ENCODE peak calls at places on chromosomes 11 and 22, in five cellular contexts. K, Q, F, U and G are unnamed samples.

GRCh38 chr11:35815556-35816315 is 128.1 kb upstream of the LDLRAD3 start:
- DNase-seq in K (no peak), Q (no peak), F (peak), U (no peak), G (no peak)

GRCh38 chr11:61880050-61880449 is 11.3 kb downstream of the FADS3 start:
- DNase-seq in K (no peak), Q (no peak), F (peak), U (no peak), G (no peak)

GRCh38 chr22:41301085-41302015 is at the start of gene ZC3H7B:
- DNase-seq in K (peak), Q (peak), F (peak), U (peak), G (peak)

GRCh38 chr11:121550247-121551132 is 97.7 kb upstream of the SORL1-AS1 start:
- DNase-seq in K (no peak), Q (no peak), F (peak), U (no peak), G (no peak)

GRCh38 chr11:96869207-96869606 is 479.4 kb downstream of the JRKL start:
- DNase-seq in K (no peak), Q (no peak), F (peak), U (no peak), G (no peak)

GRCh38 chr22:33883961-33884808 is 36.1 kb downstream of the LARGE1 start:
- DNase-seq in K (no peak), Q (no peak), F (no peak), U (no peak), G (no peak)

GRCh38 chr22:27062857-27063256 is 405.5 kb downstream of the MIAT start:
- DNase-seq in K (no peak), Q (no peak), F (no peak), U (no peak), G (no peak)

GRCh38 chr22:21611210-21611977 is 18.4 kb downstream of the YDJC start:
- DNase-seq in K (no peak), Q (no peak), F (no peak), U (no peak), G (no peak)

GRCh38 chr11:86206296-86206695 is 38.3 kb upstream of the EED start:
- DNase-seq in K (no peak), Q (no peak), F (no peak), U (no peak), G (no peak)

GRCh38 chr22:48753752-48754517 is 1073.7 kb downstream of the BRD1 start:
- DNase-seq in K (no peak), Q (no peak), F (no peak), U (no peak), G (no peak)

GRCh38 chr11:111427471-111427912 is 48.4 kb upstream of the POU2AF1 start:
- DNase-seq in K (peak), Q (no peak), F (no peak), U (no peak), G (no peak)

GRCh38 chr22:41021039-41021654 is 70.0 kb downstream of the RBX1 start:
- DNase-seq in K (peak), Q (no peak), F (peak), U (peak), G (peak)

DNA sequence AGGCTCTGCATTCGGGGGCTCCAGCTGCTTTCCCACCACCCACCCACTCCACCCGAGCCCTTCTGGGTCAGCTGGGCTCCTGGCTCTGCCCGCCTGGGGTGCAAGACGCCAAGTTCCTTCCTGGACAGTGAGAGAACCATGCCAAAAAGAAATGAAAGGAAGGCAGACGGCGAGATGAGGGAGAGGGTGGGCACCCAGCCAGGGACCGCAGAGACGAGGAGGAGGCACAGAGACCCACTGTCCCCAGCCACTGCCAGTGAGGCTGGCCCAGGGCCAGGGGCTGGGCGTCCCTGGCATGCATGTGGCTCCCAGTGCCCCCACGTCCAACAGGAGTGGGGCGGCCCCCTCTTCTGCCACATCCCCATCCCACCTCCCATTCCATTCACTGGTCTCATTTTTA is 10.8 kb upstream of the CD81 start:
- DNase-seq in K (no peak), Q (peak), F (no peak), U (no peak), G (no peak)
- H3K27ac ChIP-seq in K (no peak), Q (no peak), F (no peak), U (no peak), G (no peak)

DNA sequence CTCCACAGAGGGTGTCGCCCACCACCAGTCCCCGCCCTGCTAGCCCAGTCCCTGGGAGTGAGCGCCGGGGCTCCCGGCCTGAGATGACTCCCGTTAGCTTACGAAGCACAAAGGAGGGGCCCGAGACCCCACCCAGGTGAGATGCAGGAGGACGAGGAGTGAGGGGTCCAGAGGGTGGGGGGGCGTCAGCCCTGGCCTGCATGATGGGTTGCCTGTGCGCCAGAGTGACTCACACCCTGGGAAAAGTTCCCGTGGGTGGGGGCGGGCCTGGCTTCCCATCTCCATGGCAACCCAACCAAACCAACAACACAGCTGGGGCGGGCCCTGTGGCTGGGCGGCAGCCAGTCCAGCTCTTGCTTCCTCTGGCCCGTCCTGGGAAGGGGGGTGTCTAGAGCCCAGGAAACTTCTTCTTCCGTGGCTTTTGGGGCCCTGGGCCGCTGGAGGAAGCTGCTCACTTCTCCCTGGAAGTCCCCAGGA is 4.5 kb downstream of the GAS2L1 start:
- DNase-seq in K (peak), Q (peak), F (peak), U (peak), G (peak)
- H3K4me3 ChIP-seq in K (no peak), Q (peak), F (peak), U (no peak), G (peak)

DNA sequence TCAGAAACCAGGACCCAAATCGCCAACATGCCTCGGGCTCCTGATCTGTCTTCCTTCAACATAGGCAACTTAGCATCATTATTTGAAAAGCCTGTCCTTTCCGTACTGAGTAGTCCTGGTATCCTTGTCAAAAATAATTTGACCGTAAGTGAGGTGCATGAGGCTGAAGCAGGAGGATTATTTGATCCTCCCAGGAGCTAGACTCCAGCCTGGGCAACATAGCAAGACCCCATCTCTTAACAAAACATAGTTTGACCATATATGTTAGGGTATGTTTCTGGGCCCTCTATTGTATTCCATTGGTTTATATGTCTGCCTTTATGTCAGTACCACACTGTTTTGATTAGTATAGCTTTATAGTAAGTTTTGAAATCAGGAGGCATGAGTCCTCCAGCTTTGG is 112.5 kb downstream of the MICAL3 start:
- DNase-seq in K (no peak), Q (no peak), F (no peak), U (no peak), G (no peak)
- H3K27ac ChIP-seq in K (no peak), Q (peak), F (peak), U (no peak), G (no peak)

DNA sequence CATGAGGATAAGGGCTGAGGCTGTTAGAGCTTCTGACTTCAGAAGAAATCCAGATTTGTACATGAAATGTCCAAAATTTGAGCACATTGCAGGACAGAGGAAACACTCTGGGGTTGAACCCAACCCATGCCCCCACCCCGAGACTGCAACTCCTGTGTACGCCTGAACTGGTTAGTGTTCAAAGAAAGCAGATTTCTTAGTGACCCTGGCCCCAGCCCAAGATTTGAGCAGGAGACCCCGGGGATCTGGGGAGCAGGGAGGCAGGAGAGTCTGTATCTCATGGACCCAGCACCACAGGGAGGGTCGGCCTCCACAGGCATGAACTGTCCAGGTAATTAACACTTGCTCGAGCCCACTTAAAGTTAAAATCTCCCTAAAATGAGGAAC is 69.3 kb upstream of the WNT7B start:
- DNase-seq in K (no peak), Q (no peak), F (no peak), U (no peak), G (peak)
- H3K4me3 ChIP-seq in K (no peak), Q (peak), F (peak), U (peak), G (peak)

GRCh38 chr11:130146797-130147196 is 12.8 kb upstream of the ST14 start:
- DNase-seq in K (no peak), Q (no peak), F (no peak), U (no peak), G (no peak)
- H3K27ac ChIP-seq in K (no peak), Q (peak), F (no peak), U (peak), G (peak)

GRCh38 chr22:37526376-37526775 is 7.2 kb upstream of the CARD10 start:
- DNase-seq in K (no peak), Q (no peak), F (peak), U (no peak), G (no peak)
- H3K4me3 ChIP-seq in K (no peak), Q (no peak), F (no peak), U (no peak), G (no peak)

DNA sequence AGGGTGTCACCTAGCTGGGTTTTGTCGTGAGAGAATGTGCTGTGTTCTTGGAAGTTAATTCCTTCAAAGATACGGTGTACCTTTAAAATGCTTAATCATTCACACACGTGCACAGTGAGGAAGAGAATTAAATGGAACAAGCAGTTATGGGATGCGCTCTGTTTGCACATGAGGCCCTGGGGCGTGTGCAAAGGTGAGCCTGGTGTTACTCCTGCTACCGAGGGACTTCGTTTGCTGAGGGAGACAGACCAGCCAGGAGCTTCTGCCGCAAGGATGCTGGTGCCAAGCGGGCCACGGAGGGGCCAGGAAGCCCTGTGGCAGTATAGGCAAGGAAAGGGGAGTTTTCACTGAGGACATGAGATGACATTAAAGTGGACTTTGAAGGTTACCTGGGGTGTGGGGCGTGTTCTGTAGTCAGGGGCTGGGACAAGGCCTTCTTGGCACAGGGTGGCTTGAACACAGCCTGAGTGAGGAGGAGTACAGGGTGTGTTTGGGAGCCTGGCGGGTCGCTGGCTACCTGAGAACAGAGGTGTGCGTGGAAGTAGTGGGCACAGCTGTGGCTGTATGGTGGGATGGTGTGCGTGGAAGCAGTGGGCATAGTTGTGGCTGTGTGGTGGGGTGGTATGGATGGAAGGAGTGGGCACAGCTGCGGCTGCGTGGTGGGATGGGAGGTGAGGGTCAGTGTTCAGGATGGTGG is 13.5 kb downstream of the TBC1D22A start:
- DNase-seq in K (no peak), Q (no peak), F (no peak), U (no peak), G (no peak)
- H3K27ac ChIP-seq in K (no peak), Q (peak), F (no peak), U (no peak), G (peak)

GRCh38 chr11:65553301-65554001 is 4.7 kb downstream of the LTBP3 start:
- DNase-seq in K (peak), Q (no peak), F (no peak), U (no peak), G (no peak)
- H3K4me3 ChIP-seq in K (no peak), Q (no peak), F (no peak), U (no peak), G (no peak)